ENCODE peak calls at places on chromosomes 7 and 10, in eight cellular contexts. D, Z, T, L, E, R, U and P are unnamed samples.

GRCh38 chr10:53111529-53111928 is 338.9 kb upstream of the MBL2 start:
- DNase-seq in T (peak; percentile 15), R (no peak), L (peak; percentile 22), E (no peak), D (no peak), U (no peak), Z (no peak), P (no peak)

GRCh38 chr10:69757553-69758309 is 44.0 kb upstream of the COL13A1 start:
- DNase-seq in L (no peak), E (no peak), D (no peak), T (no peak), R (peak; percentile 71), Z (peak; percentile 43), U (peak; percentile 39), P (peak; percentile 58)

GRCh38 chr10:32376780-32377179 is 29.8 kb upstream of the EPC1 start:
- DNase-seq in E (no peak), U (no peak), D (no peak), R (no peak), L (no peak), T (no peak), Z (peak; percentile 14), P (no peak)

GRCh38 chr10:25028711-25029110 is 12.3 kb downstream of the THNSL1 start:
- DNase-seq in T (no peak), U (no peak), Z (no peak), R (no peak), L (no peak), D (no peak), E (no peak), P (no peak)

GRCh38 chr7:22911889-22912288 is 89.2 kb upstream of the TOMM7 start:
- DNase-seq in U (no peak), T (no peak), D (no peak), E (no peak), R (no peak), L (no peak), Z (peak; percentile 46), P (no peak)

GRCh38 chr10:7380704-7381241 is 30.1 kb downstream of the SFMBT2 start:
- DNase-seq in E (no peak), T (no peak), R (no peak), L (no peak), U (no peak), Z (no peak), D (no peak), P (no peak)

GRCh38 chr7:11757153-11757552 is 74.8 kb downstream of the THSD7A start:
- DNase-seq in L (no peak), D (no peak), T (no peak), E (no peak), U (no peak), Z (no peak), R (no peak), P (no peak)

GRCh38 chr7:33449847-33450246 is 320.5 kb downstream of the BBS9 start:
- DNase-seq in L (peak; percentile 7), R (no peak), Z (no peak), U (no peak), T (no peak), D (no peak), E (no peak), P (no peak)

GRCh38 chr7:11642841-11643240 is 189.2 kb downstream of the THSD7A start:
- DNase-seq in R (no peak), D (no peak), T (no peak), L (no peak), E (no peak), U (no peak), Z (no peak), P (no peak)

GRCh38 chr7:101705327-101705726 is 76.2 kb upstream of the MYL10 start:
- DNase-seq in T (no peak), R (no peak), U (no peak), D (no peak), L (no peak), Z (peak; percentile 6), E (no peak), P (no peak)

GRCh38 chr10:102504179-102504975 is 605 bp downstream of the SUFU start:
- DNase-seq in Z (no peak), R (peak; percentile 33), U (no peak), E (peak; percentile 74), D (no peak), T (peak; percentile 24), L (peak; percentile 42), P (peak; percentile 53)